ENCODE peak calls at places on chromosomes 11 and 22, in six cellular contexts. A is A549, T is IMR-90, R is K562, B is GM12878, Q is HepG2. G is an unnamed sample.
A peak's percentile ranks its signal among the peaks of the same experiment; 100 is the strongest.

GRCh38 chr11:69293819-69294505 is at the start of gene MYEOV:
- DNase-seq in T (no peak), Q (peak; percentile 34), B (peak; percentile 16), A (peak; percentile 94), R (peak; percentile 98), G (peak; percentile 91)

GRCh38 chr11:116275634-116276033 is 497.2 kb downstream of the BUD13 start:
- DNase-seq in Q (no peak), A (no peak), B (no peak), R (no peak), T (no peak), G (no peak)

GRCh38 chr11:61752117-61752924 is at the start of gene MYRF:
- DNase-seq in B (no peak), Q (no peak), A (no peak), R (peak; percentile 88), T (peak; percentile 14), G (peak; percentile 87)

GRCh38 chr11:66363187-66363601 is 8.4 kb downstream of the SLC29A2 start:
- DNase-seq in T (no peak), B (no peak), A (no peak), Q (no peak), R (no peak), G (peak; percentile 4)

GRCh38 chr11:46286789-46287188 is 9.3 kb downstream of the CREB3L1 start:
- DNase-seq in Q (no peak), A (no peak), B (no peak), R (no peak), T (no peak), G (no peak)

GRCh38 chr11:6746086-6746618 is 25.6 kb downstream of the OR2AG2 start:
- DNase-seq in Q (no peak), A (no peak), B (peak; percentile 68), T (no peak), R (no peak), G (no peak)

GRCh38 chr11:99446400-99446799 is 425.7 kb downstream of the CNTN5 start:
- DNase-seq in Q (no peak), A (no peak), R (no peak), T (no peak), B (no peak), G (no peak)

GRCh38 chr11:129412501-129412900 is 36.9 kb downstream of the BARX2 start:
- DNase-seq in Q (no peak), R (peak; percentile 48), A (no peak), T (no peak), B (no peak), G (no peak)

GRCh38 chr22:40024201-40025061 is 29.7 kb downstream of the FAM83F start:
- DNase-seq in A (peak; percentile 62), B (no peak), T (peak; percentile 51), R (peak; percentile 81), Q (peak; percentile 54), G (peak; percentile 91)

GRCh38 chr22:36546092-36546804 is 17.3 kb upstream of the EIF3D start:
- DNase-seq in A (peak; percentile 78), T (peak; percentile 62), Q (peak; percentile 48), R (peak; percentile 79), B (no peak), G (peak; percentile 91)

GRCh38 chr11:107385361-107385982 is 72.2 kb downstream of the CWF19L2 start:
- DNase-seq in T (peak; percentile 29), Q (peak; percentile 88), B (no peak), R (no peak), A (peak; percentile 2), G (no peak)

GRCh38 chr11:107384136-107384535 is 73.5 kb downstream of the CWF19L2 start:
- DNase-seq in R (no peak), A (no peak), B (no peak), Q (no peak), T (no peak), G (no peak)

GRCh38 chr11:107387666-107388065 is 70.0 kb downstream of the CWF19L2 start:
- DNase-seq in T (no peak), B (no peak), R (no peak), A (no peak), Q (no peak), G (no peak)
- TF ChIP-seq BHLHE40 in T (no peak), B (no peak), R (no peak), A (no peak), Q (no peak), G (no peak)

DNA sequence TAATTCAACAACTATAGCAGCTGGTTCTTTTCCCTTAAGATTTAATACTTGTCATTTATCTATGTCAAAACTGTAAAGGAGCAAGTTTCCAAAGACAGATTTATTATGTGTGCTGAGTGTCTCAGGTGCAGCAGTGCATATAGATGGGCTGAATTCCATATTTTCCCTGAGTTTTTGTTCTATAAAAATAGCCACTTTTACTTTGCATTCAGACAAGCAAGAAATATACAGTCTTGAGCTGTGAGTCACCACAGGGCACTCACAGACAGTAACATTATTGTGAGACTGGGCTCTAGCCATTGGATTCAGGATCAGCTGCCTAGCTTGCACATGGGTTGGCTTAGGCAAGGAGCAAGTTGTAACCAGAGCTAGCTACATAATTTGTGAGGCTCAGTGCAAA is 173.8 kb downstream of the CSNK2A3 start:
- DNase-seq in A (peak; percentile 23), R (no peak), T (peak; percentile 82), B (no peak), Q (no peak), G (no peak)
- TF ChIP-seq BHLHE40 in A (no peak), R (no peak), T (no peak), B (no peak), Q (no peak), G (no peak)

DNA sequence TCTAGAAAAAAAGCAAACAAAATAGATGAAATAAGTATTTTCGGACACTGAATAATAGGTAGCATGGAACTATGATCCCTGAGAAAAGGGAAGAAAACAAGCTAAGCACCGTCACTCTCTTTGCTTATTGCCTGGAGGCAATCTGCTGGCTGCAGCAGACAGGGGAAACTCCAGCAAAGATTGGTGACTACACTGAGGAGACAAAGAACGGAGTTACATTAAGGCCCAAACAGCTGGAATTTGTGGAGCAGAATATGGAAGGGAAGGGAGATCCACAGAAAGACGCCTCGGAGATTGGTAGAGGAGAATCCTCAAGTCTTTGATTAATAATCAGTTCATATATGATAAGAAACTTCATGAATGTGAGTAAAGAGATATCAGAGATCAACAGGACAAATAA is 150.2 kb downstream of the TYR start:
- DNase-seq in Q (no peak), A (no peak), R (no peak), B (no peak), T (no peak), G (no peak)
- TF ChIP-seq BHLHE40 in Q (no peak), A (no peak), R (no peak), B (no peak), T (no peak), G (no peak)

GRCh38 chr11:27205269-27205668 is 157.7 kb downstream of the CCDC34 start:
- DNase-seq in Q (no peak), A (peak; percentile 85), B (no peak), R (no peak), T (no peak), G (no peak)
- TF ChIP-seq BHLHE40 in Q (no peak), A (no peak), B (no peak), R (no peak), T (no peak), G (no peak)